ENCODE peak calls at places on chromosomes 11 and 22, in four cellular contexts. F, Y, W and A are unnamed samples.

GRCh38 chr11:2127357-2127971 is 11.7 kb downstream of the IGF2 start:
- DNase-seq in Y (peak), W (no peak), F (no peak), A (no peak)

GRCh38 chr11:134398644-134399292 is 13.3 kb downstream of the B3GAT1 start:
- DNase-seq in F (no peak), W (no peak), Y (no peak), A (no peak)

GRCh38 chr11:19676508-19677379 is 35.9 kb upstream of the NAV2 start:
- DNase-seq in Y (no peak), W (no peak), F (no peak), A (no peak)

GRCh38 chr11:120520091-120520822 is 8.7 kb downstream of the GRIK4 start:
- DNase-seq in Y (no peak), F (no peak), W (peak), A (no peak)

GRCh38 chr11:122727101-122727929 is 71.8 kb downstream of the UBASH3B start:
- DNase-seq in W (no peak), Y (no peak), F (no peak), A (no peak)

GRCh38 chr11:8706673-8707432 is 24.3 kb downstream of the RPL27A start:
- DNase-seq in F (no peak), Y (no peak), W (no peak), A (no peak)

GRCh38 chr11:93236741-93237675 is 39.2 kb upstream of the SLC36A4 start:
- DNase-seq in F (peak), Y (no peak), W (peak), A (peak)

GRCh38 chr11:106091480-106092123 is 14.1 kb downstream of the AASDHPPT start:
- DNase-seq in W (no peak), F (peak), Y (no peak), A (peak)

GRCh38 chr11:29119691-29120328 is 897.0 kb downstream of the KCNA4 start:
- DNase-seq in F (peak), Y (no peak), W (no peak), A (peak)

GRCh38 chr11:76236092-76237026 is 30.1 kb upstream of the WNT11 start:
- DNase-seq in W (no peak), F (peak), Y (no peak), A (no peak)

GRCh38 chr11:35289821-35290220 is 129.5 kb downstream of the SLC1A2 start:
- DNase-seq in W (no peak), F (peak), Y (no peak), A (no peak)

GRCh38 chr22:22812031-22812905 is 75.3 kb upstream of the IGLL5 start:
- DNase-seq in W (no peak), Y (no peak), F (no peak), A (no peak)

GRCh38 chr11:126592496-126593410 is 237.3 kb downstream of the ST3GAL4 start:
- DNase-seq in W (no peak), Y (no peak), F (no peak), A (no peak)

GRCh38 chr11:70367071-70367470 is 31.3 kb upstream of the CTTN start:
- DNase-seq in W (no peak), Y (no peak), F (no peak), A (no peak)

GRCh38 chr11:112523477-112523876 is 262.8 kb upstream of the PLET1 start:
- DNase-seq in W (no peak), Y (peak), F (peak), A (no peak)

GRCh38 chr22:38239101-38239761 is 33.6 kb downstream of the TMEM184B start:
- DNase-seq in F (peak), Y (no peak), W (no peak), A (peak)

GRCh38 chr11:94675239-94675638 is 92.9 kb upstream of the AMOTL1 start:
- DNase-seq in F (peak), W (no peak), Y (no peak), A (no peak)

GRCh38 chr11:41845066-41845465 is 385.6 kb upstream of the LRRC4C start:
- DNase-seq in F (no peak), Y (no peak), W (no peak), A (no peak)

GRCh38 chr11:32176223-32176811 is 85.4 kb downstream of the RCN1 start:
- DNase-seq in W (peak), Y (peak), F (peak), A (peak)

GRCh38 chr11:25838918-25839611 is 492.9 kb upstream of the ANO3 start:
- DNase-seq in Y (no peak), W (no peak), F (peak), A (no peak)

GRCh38 chr22:22207845-22208564 is 36.6 kb upstream of the VPREB1 start:
- DNase-seq in F (peak), Y (peak), W (no peak), A (peak)

GRCh38 chr11:57427692-57428082 is 766 bp upstream of the SLC43A3 start:
- DNase-seq in Y (peak), W (peak), F (peak), A (peak)

GRCh38 chr11:124865902-124866851 is 945 bp downstream of the ROBO3 start:
- DNase-seq in W (no peak), F (peak), Y (no peak), A (no peak)

GRCh38 chr11:134261000-134261399 is 7.6 kb downstream of the ACAD8 start:
- DNase-seq in W (no peak), F (no peak), Y (no peak), A (no peak)

GRCh38 chr11:60482361-60482760 is 10.2 kb upstream of the MS4A12 start:
- DNase-seq in Y (no peak), W (no peak), F (no peak), A (no peak)

GRCh38 chr11:27485930-27486773 is 13.6 kb upstream of the LGR4 start:
- DNase-seq in F (peak), W (no peak), Y (no peak), A (no peak)

GRCh38 chr11:3136542-3137455 is 28.3 kb downstream of the OSBPL5 start:
- DNase-seq in Y (peak), W (no peak), F (no peak), A (no peak)

GRCh38 chr11:66617148-66617814 is 851 bp downstream of the RBM14 start:
- DNase-seq in F (peak), W (no peak), Y (no peak), A (no peak)

GRCh38 chr11:122682464-122682863 is 26.9 kb downstream of the UBASH3B start:
- DNase-seq in W (no peak), F (no peak), Y (no peak), A (no peak)

GRCh38 chr11:58957922-58958321 is 18.6 kb downstream of the GLYATL1 start:
- DNase-seq in W (no peak), F (no peak), Y (no peak), A (no peak)

GRCh38 chr11:74022541-74022940 is 13.7 kb upstream of the UCP3 start:
- DNase-seq in Y (no peak), W (no peak), F (no peak), A (no peak)

GRCh38 chr11:3995949-3996554 is 98.5 kb upstream of the RRM1 start:
- DNase-seq in F (peak), Y (no peak), W (no peak), A (peak)

GRCh38 chr22:46578824-46579561 is 41.2 kb upstream of the GRAMD4 start:
- DNase-seq in W (peak), F (no peak), Y (peak), A (no peak)

GRCh38 chr11:76629133-76629852 is 41.3 kb downstream of the LRRC32 start:
- DNase-seq in Y (no peak), W (no peak), F (peak), A (no peak)

GRCh38 chr11:108825381-108825780 is 160.5 kb downstream of the DDX10 start:
- DNase-seq in W (no peak), Y (no peak), F (peak), A (no peak)

GRCh38 chr11:86473991-86474833 is 99.5 kb downstream of the CCDC81 start:
- DNase-seq in F (peak), Y (no peak), W (no peak), A (no peak)

GRCh38 chr22:24304067-24304675 is 33.5 kb downstream of the SPECC1L start:
- DNase-seq in W (no peak), Y (no peak), F (peak), A (no peak)

GRCh38 chr11:115226556-115226955 is 277.7 kb downstream of the CADM1 start:
- DNase-seq in W (no peak), F (peak), Y (no peak), A (peak)

GRCh38 chr11:17720796-17721171 is 1.4 kb downstream of the MYOD1 start:
- DNase-seq in W (no peak), Y (no peak), F (no peak), A (no peak)
- H3K4me3 ChIP-seq in W (no peak), Y (no peak), F (no peak), A (peak)

GRCh38 chr11:83611616-83612015 is 325.4 kb upstream of the CCDC90B start:
- DNase-seq in W (no peak), Y (peak), F (no peak), A (no peak)

GRCh38 chr11:83612891-83613766 is 327.0 kb upstream of the CCDC90B start:
- DNase-seq in W (no peak), Y (no peak), F (no peak), A (no peak)

GRCh38 chr11:83608571-83608970 is 322.4 kb upstream of the CCDC90B start:
- DNase-seq in F (no peak), W (no peak), Y (no peak), A (no peak)

GRCh38 chr11:83610996-83611395 is 324.8 kb upstream of the CCDC90B start:
- DNase-seq in F (no peak), W (no peak), Y (no peak), A (no peak)

GRCh38 chr11:83609181-83609580 is 323.0 kb upstream of the CCDC90B start:
- DNase-seq in Y (no peak), W (no peak), F (no peak), A (no peak)
- H3K4me3 ChIP-seq in Y (no peak), W (no peak), F (no peak), A (no peak)

DNA sequence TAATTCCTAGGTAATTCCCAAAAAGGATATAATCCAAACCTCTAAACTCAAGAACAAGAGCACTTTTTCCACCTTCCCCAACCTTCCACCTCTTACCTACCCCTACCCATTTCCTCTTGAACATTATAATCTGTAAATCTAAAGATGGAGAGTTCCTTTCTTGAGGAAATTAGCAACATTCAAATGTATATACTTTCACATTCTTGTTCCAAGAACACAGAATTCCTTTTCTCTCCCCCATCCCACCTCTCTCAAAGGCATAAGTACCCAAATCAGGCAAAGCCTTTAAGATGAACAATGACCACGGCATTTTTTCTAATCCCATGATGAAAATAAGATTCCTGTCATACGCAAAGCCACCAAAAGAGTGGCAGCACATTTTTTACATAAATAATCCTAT is 18.3 kb downstream of the RRAS2 start:
- DNase-seq in W (no peak), Y (no peak), F (no peak), A (no peak)
- H3K4me3 ChIP-seq in W (no peak), Y (no peak), F (no peak), A (no peak)

DNA sequence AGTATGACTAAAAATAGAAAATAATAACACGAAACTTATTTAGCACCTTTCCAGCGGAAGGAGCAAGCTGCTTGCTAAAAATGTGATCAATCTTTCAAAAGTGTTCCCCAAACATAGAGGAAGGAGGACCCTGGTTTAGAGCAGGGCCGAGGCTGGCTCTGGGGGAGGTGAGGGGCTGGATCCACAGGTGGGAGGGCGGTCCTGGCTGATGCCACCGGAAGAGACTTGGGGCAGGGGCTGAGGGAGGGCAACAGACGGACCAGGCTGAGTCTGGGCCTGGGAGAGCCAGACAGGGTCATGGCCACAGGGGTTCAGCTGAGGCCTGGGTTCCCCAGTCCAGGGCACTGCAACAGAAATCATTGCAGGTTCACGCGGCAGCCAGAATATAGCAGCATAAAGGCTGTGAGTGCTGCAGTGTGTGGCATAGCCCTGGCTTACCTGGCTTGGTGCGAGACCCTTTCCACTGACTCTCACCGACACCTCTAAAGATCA is 143.3 kb downstream of the CACNA1I start:
- DNase-seq in F (no peak), Y (no peak), W (no peak), A (no peak)
- H3K4me3 ChIP-seq in F (no peak), Y (no peak), W (no peak), A (no peak)